ENCODE peak calls at places on chromosomes 16 and 17, in four cellular contexts. One of them, this sample, is unnamed.
A peak's percentile ranks its signal among the peaks of the same experiment; 100 is the strongest.

GRCh38 chr16:31568577-31569359 is 41.1 kb downstream of the AHSP start:
- DNase-seq in IMR-90: no peak
- DNase-seq in dorsolateral prefrontal cortex: no peak
- DNase-seq in PC-3: no peak
- DNase-seq in this sample: no peak

GRCh38 chr17:7854851-7855642 is at the start of gene TMEM88:
- DNase-seq in PC-3: no peak
- DNase-seq in dorsolateral prefrontal cortex: no peak
- DNase-seq in IMR-90: no peak
- DNase-seq in this sample: no peak

GRCh38 chr17:63834431-63835166 is 7.1 kb upstream of the FTSJ3 start:
- DNase-seq in dorsolateral prefrontal cortex: peak; percentile 80
- DNase-seq in IMR-90: peak; percentile 85
- DNase-seq in PC-3: peak; percentile 92
- DNase-seq in this sample: peak; percentile 68

GRCh38 chr16:8512941-8513624 is 77.2 kb downstream of the TMEM114 start:
- DNase-seq in PC-3: no peak
- DNase-seq in dorsolateral prefrontal cortex: no peak
- DNase-seq in IMR-90: no peak
- DNase-seq in this sample: no peak

GRCh38 chr16:85610446-85611204 is 2.5 kb upstream of the GSE1 start:
- DNase-seq in PC-3: peak; percentile 90
- DNase-seq in IMR-90: peak; percentile 81
- DNase-seq in dorsolateral prefrontal cortex: peak; percentile 84
- DNase-seq in this sample: peak; percentile 83

GRCh38 chr16:85752511-85753420 is 1.9 kb upstream of the C16orf74 start:
- DNase-seq in dorsolateral prefrontal cortex: no peak
- DNase-seq in IMR-90: peak; percentile 62
- DNase-seq in PC-3: peak; percentile 58
- DNase-seq in this sample: no peak

GRCh38 chr16:53809088-53809951 is 105.4 kb downstream of the FTO start:
- DNase-seq in dorsolateral prefrontal cortex: no peak
- DNase-seq in IMR-90: peak; percentile 92
- DNase-seq in PC-3: peak; percentile 75
- DNase-seq in this sample: peak; percentile 84

GRCh38 chr17:74117999-74118421 is 85.5 kb upstream of the RPL38 start:
- DNase-seq in dorsolateral prefrontal cortex: peak; percentile 55
- DNase-seq in IMR-90: no peak
- DNase-seq in PC-3: no peak
- DNase-seq in this sample: no peak

GRCh38 chr16:73176577-73177013 is 128.7 kb upstream of the ZFHX3 start:
- DNase-seq in dorsolateral prefrontal cortex: no peak
- DNase-seq in PC-3: peak; percentile 65
- DNase-seq in IMR-90: peak; percentile 94
- DNase-seq in this sample: peak; percentile 92

GRCh38 chr16:47732122-47732805 is 271.1 kb downstream of the PHKB start:
- DNase-seq in PC-3: peak; percentile 72
- DNase-seq in dorsolateral prefrontal cortex: no peak
- DNase-seq in IMR-90: peak; percentile 98
- DNase-seq in this sample: peak; percentile 76

GRCh38 chr17:46012506-46013079 is 13.5 kb downstream of the STH start:
- DNase-seq in PC-3: no peak
- DNase-seq in dorsolateral prefrontal cortex: no peak
- DNase-seq in IMR-90: no peak
- DNase-seq in this sample: no peak

GRCh38 chr17:63445065-63445464 is 1.0 kb downstream of the CYB561 start:
- DNase-seq in IMR-90: no peak
- DNase-seq in PC-3: peak; percentile 14
- DNase-seq in dorsolateral prefrontal cortex: no peak
- DNase-seq in this sample: no peak

GRCh38 chr16:649646-650045 is 481 bp downstream of the WDR90 start:
- DNase-seq in IMR-90: no peak
- DNase-seq in PC-3: no peak
- DNase-seq in dorsolateral prefrontal cortex: no peak
- DNase-seq in this sample: no peak

GRCh38 chr17:50832267-50833227 is 2.8 kb upstream of the WFIKKN2 start:
- DNase-seq in IMR-90: no peak
- DNase-seq in dorsolateral prefrontal cortex: no peak
- DNase-seq in PC-3: no peak
- DNase-seq in this sample: no peak

GRCh38 chr17:44906987-44907681 is 7.9 kb upstream of the EFTUD2 start:
- DNase-seq in PC-3: no peak
- DNase-seq in IMR-90: peak; percentile 38
- DNase-seq in dorsolateral prefrontal cortex: no peak
- DNase-seq in this sample: no peak

GRCh38 chr17:7023576-7024401 is 939 bp downstream of the BCL6B start:
- DNase-seq in PC-3: peak; percentile 42
- DNase-seq in dorsolateral prefrontal cortex: peak; percentile 80
- DNase-seq in IMR-90: peak; percentile 70
- DNase-seq in this sample: no peak

GRCh38 chr17:47099451-47099986 is 89.6 kb downstream of the CDC27 start:
- DNase-seq in PC-3: no peak
- DNase-seq in dorsolateral prefrontal cortex: no peak
- DNase-seq in IMR-90: no peak
- DNase-seq in this sample: no peak

GRCh38 chr16:73092236-73092781 is 44.4 kb upstream of the ZFHX3 start:
- DNase-seq in PC-3: no peak
- DNase-seq in dorsolateral prefrontal cortex: peak; percentile 44
- DNase-seq in IMR-90: no peak
- DNase-seq in this sample: no peak

GRCh38 chr16:15961060-15961511 is 11.7 kb downstream of the ABCC1 start:
- DNase-seq in PC-3: no peak
- DNase-seq in dorsolateral prefrontal cortex: no peak
- DNase-seq in IMR-90: peak; percentile 68
- DNase-seq in this sample: no peak

GRCh38 chr17:69853533-69854262 is 221.3 kb upstream of the KCNJ16 start:
- DNase-seq in dorsolateral prefrontal cortex: no peak
- DNase-seq in PC-3: no peak
- DNase-seq in IMR-90: no peak
- DNase-seq in this sample: no peak

GRCh38 chr17:80845121-80845862 is 146.3 kb upstream of the CHMP6 start:
- DNase-seq in dorsolateral prefrontal cortex: no peak
- DNase-seq in IMR-90: no peak
- DNase-seq in PC-3: no peak
- DNase-seq in this sample: no peak

GRCh38 chr17:19342611-19343255 is 19.8 kb downstream of the B9D1 start:
- DNase-seq in PC-3: no peak
- DNase-seq in dorsolateral prefrontal cortex: no peak
- DNase-seq in IMR-90: no peak
- DNase-seq in this sample: no peak

GRCh38 chr17:2406903-2407790 is 6.3 kb upstream of the MNT start:
- DNase-seq in PC-3: peak; percentile 95
- DNase-seq in dorsolateral prefrontal cortex: no peak
- DNase-seq in IMR-90: peak; percentile 92
- DNase-seq in this sample: peak; percentile 97

GRCh38 chr16:75614247-75614897 is 8.7 kb downstream of the ADAT1 start:
- DNase-seq in IMR-90: peak; percentile 76
- DNase-seq in PC-3: peak; percentile 84
- DNase-seq in dorsolateral prefrontal cortex: no peak
- DNase-seq in this sample: peak; percentile 90

GRCh38 chr16:85145734-85146531 is 33.7 kb upstream of the CIBAR2 start:
- DNase-seq in PC-3: no peak
- DNase-seq in IMR-90: no peak
- DNase-seq in dorsolateral prefrontal cortex: no peak
- DNase-seq in this sample: no peak

GRCh38 chr17:348692-349425 is 3.7 kb downstream of the RPH3AL start:
- DNase-seq in IMR-90: no peak
- DNase-seq in PC-3: no peak
- DNase-seq in dorsolateral prefrontal cortex: no peak
- DNase-seq in this sample: no peak

GRCh38 chr17:77242118-77242800 is 101.5 kb downstream of the SEC14L1 start:
- DNase-seq in PC-3: no peak
- DNase-seq in IMR-90: no peak
- DNase-seq in dorsolateral prefrontal cortex: no peak
- DNase-seq in this sample: no peak

GRCh38 chr17:8885968-8886674 is 18.6 kb upstream of the PIK3R6 start:
- DNase-seq in dorsolateral prefrontal cortex: no peak
- DNase-seq in PC-3: no peak
- DNase-seq in IMR-90: no peak
- DNase-seq in this sample: no peak

GRCh38 chr16:49608801-49609200 is 235.2 kb downstream of the C16orf78 start:
- DNase-seq in IMR-90: peak; percentile 61
- DNase-seq in dorsolateral prefrontal cortex: no peak
- DNase-seq in PC-3: no peak
- DNase-seq in this sample: no peak

GRCh38 chr17:47889734-47890529 is 6.1 kb upstream of the SP2 start:
- DNase-seq in dorsolateral prefrontal cortex: peak; percentile 89
- DNase-seq in IMR-90: peak; percentile 77
- DNase-seq in PC-3: peak; percentile 93
- DNase-seq in this sample: peak; percentile 69

GRCh38 chr17:18877104-18877503 is 19.2 kb downstream of the PRPSAP2 start:
- DNase-seq in PC-3: peak; percentile 79
- DNase-seq in dorsolateral prefrontal cortex: no peak
- DNase-seq in IMR-90: peak; percentile 50
- DNase-seq in this sample: peak; percentile 40

GRCh38 chr16:84286568-84287220 is 8.0 kb upstream of the WFDC1 start:
- DNase-seq in PC-3: no peak
- DNase-seq in dorsolateral prefrontal cortex: no peak
- DNase-seq in IMR-90: peak; percentile 47
- DNase-seq in this sample: no peak

GRCh38 chr17:59650642-59651041 is 30.9 kb downstream of the CLTC start:
- DNase-seq in PC-3: no peak
- DNase-seq in dorsolateral prefrontal cortex: no peak
- DNase-seq in IMR-90: no peak
- DNase-seq in this sample: no peak

GRCh38 chr17:1134634-1135324 is 45.0 kb downstream of the ABR start:
- DNase-seq in dorsolateral prefrontal cortex: no peak
- DNase-seq in IMR-90: no peak
- DNase-seq in PC-3: no peak
- DNase-seq in this sample: no peak

GRCh38 chr17:57215317-57215716 is 41.0 kb upstream of the MSI2 start:
- DNase-seq in PC-3: peak; percentile 84
- DNase-seq in dorsolateral prefrontal cortex: no peak
- DNase-seq in IMR-90: no peak
- DNase-seq in this sample: peak; percentile 28

DNA sequence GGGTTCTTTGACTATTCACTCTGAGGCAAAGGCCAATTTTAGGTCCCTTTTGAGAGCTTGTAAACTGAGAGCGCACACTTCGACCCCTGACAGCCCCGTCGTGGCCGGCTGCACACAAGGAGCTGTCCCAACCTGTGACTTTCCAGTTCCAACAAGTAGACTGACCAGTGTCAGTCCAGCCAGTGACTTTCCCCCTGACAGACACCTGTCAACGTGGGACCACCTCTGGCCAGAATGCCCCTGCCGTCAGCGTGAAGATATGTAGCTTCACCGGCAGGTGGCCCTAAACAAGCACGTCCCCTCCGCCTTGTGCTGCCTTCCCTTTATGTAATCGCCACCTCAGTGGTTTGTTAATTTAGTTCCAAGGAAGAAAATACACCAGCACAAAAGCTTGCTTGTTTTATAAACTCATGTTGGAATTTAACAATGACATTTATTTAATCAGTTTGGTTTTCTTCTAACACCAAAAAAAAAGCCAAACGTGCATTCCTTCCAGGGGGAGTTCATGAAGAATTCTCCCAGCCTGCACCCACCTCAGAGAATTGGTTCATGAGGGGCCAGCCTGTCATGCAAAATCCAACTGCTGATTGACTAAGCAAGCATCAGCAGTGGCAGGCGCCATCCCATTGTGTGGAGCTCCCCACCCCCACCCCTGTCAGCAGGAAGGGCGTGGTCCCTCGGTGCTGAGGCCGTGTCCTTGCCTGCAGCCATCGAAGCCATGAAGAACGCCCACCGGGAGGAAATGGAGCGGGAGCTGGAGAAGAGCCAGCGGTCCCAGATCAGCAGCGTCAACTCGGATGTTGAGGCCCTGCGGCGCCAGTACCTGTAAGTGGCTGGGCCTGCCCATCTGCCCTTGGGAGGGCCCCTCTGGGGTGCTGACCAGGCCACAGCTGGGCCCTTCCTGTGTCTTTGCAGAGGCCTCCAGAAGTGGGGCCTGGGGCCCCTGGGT is 33.9 kb downstream of the PLD6 start:
- DNase-seq in dorsolateral prefrontal cortex: no peak
- DNase-seq in PC-3: no peak
- DNase-seq in IMR-90: no peak
- DNase-seq in this sample: no peak
- TF ChIP-seq CTCF in dorsolateral prefrontal cortex: peak; percentile 35
- TF ChIP-seq CTCF in PC-3: no peak
- TF ChIP-seq CTCF in IMR-90: no peak
- TF ChIP-seq CTCF in this sample: no peak

GRCh38 chr16:3480901-3481695 is 14.2 kb downstream of the C16orf90 start:
- DNase-seq in dorsolateral prefrontal cortex: no peak
- DNase-seq in IMR-90: no peak
- DNase-seq in PC-3: no peak
- DNase-seq in this sample: no peak
- TF ChIP-seq CTCF in dorsolateral prefrontal cortex: no peak
- TF ChIP-seq CTCF in IMR-90: no peak
- TF ChIP-seq CTCF in PC-3: no peak
- TF ChIP-seq CTCF in this sample: no peak

GRCh38 chr16:28875134-28876015 is 2.9 kb upstream of the ATP2A1 start:
- DNase-seq in IMR-90: no peak
- DNase-seq in dorsolateral prefrontal cortex: no peak
- DNase-seq in PC-3: no peak
- DNase-seq in this sample: no peak
- TF ChIP-seq CTCF in IMR-90: no peak
- TF ChIP-seq CTCF in dorsolateral prefrontal cortex: no peak
- TF ChIP-seq CTCF in PC-3: no peak
- TF ChIP-seq CTCF in this sample: no peak

GRCh38 chr17:27991594-27991993 is 50.9 kb upstream of the NLK start:
- DNase-seq in PC-3: no peak
- DNase-seq in IMR-90: no peak
- DNase-seq in dorsolateral prefrontal cortex: no peak
- DNase-seq in this sample: no peak
- TF ChIP-seq CTCF in PC-3: no peak
- TF ChIP-seq CTCF in IMR-90: no peak
- TF ChIP-seq CTCF in dorsolateral prefrontal cortex: no peak
- TF ChIP-seq CTCF in this sample: no peak